ENCODE peak calls at places on chromosome 5, in six cellular contexts. Y is ovary; O is neural crest cell; X is WTC11; Z is NCI-H774; V is activated CD8-positive, alpha-beta memory T cell treated with anti-CD3 and anti-CD28 coated beads, Interleukin-2, amount 50 U/mL, for 48 hours. E is an unnamed sample.

GRCh38 chr5:177022386-177023246 is at the start of gene ZNF346:
- DNase-seq in Y (peak; percentile 93), O (peak; percentile 89), X (peak; percentile 91), Z (peak; percentile 91), V (peak; percentile 96), E (peak; percentile 96)

GRCh38 chr5:58855851-58856739 is 273.2 kb downstream of the RAB3C start:
- DNase-seq in Y (no peak), O (no peak), X (no peak), Z (no peak), V (no peak), E (no peak)

GRCh38 chr5:180120221-180121101 is 48.9 kb upstream of the RNF130 start:
- DNase-seq in Y (peak; percentile 21), O (no peak), X (no peak), Z (no peak), V (no peak), E (no peak)

GRCh38 chr5:40988761-40989510 is 79.6 kb downstream of the C7 start:
- DNase-seq in Y (no peak), O (no peak), X (no peak), Z (no peak), V (no peak), E (no peak)

GRCh38 chr5:14267166-14267838 is 124.2 kb downstream of the TRIO start:
- DNase-seq in Y (no peak), O (no peak), X (no peak), Z (no peak), V (no peak), E (no peak)

GRCh38 chr5:171534009-171534895 is 114.8 kb downstream of the FGF18 start:
- DNase-seq in Y (no peak), O (no peak), X (no peak), Z (no peak), V (peak; percentile 45), E (no peak)

GRCh38 chr5:133828727-133829126 is 139.7 kb downstream of the C5orf15 start:
- DNase-seq in Y (no peak), O (no peak), X (no peak), Z (no peak), V (no peak), E (no peak)

GRCh38 chr5:111530298-111530740 is 18.0 kb upstream of the STARD4 start:
- DNase-seq in Y (no peak), O (no peak), X (no peak), Z (no peak), V (peak; percentile 79), E (no peak)

E was measured in COR-L47.